ENCODE peak calls at places on chromosomes 3 and 15, in four cellular contexts. C is GM13976; M is CD8-positive, alpha-beta memory T cell; K is caudate nucleus. X is an unnamed sample.

GRCh38 chr3:146165844-146166243 is 4.9 kb upstream of the PLOD2 start:
- DNase-seq in C (no peak), M (no peak), K (no peak), X (no peak)

GRCh38 chr3:61617041-61617440 is 55.7 kb downstream of the PTPRG start:
- DNase-seq in C (no peak), M (no peak), K (no peak), X (no peak)

GRCh38 chr15:40932146-40932545 is 3.0 kb downstream of the DLL4 start:
- DNase-seq in C (no peak), M (no peak), K (no peak), X (no peak)

GRCh38 chr3:14110699-14111098 is 14.0 kb downstream of the CHCHD4 start:
- DNase-seq in C (no peak), M (no peak), K (no peak), X (no peak)

GRCh38 chr15:52557242-52557641 is 11.6 kb downstream of the ARPP19 start:
- DNase-seq in C (no peak), M (no peak), K (no peak), X (no peak)

GRCh38 chr3:136249593-136250225 is 431 bp upstream of the PCCB start:
- DNase-seq in C (no peak), M (no peak), K (no peak), X (no peak)

GRCh38 chr15:48928877-48929538 is 34.7 kb downstream of the SHC4 start:
- DNase-seq in C (no peak), M (no peak), K (no peak), X (no peak)

GRCh38 chr15:54519577-54519976 is 541.3 kb downstream of the UNC13C start:
- DNase-seq in C (no peak), M (no peak), K (no peak), X (no peak)

GRCh38 chr3:125651246-125651645 is 55.9 kb upstream of the OSBPL11 start:
- DNase-seq in C (no peak), M (no peak), K (no peak), X (no peak)

GRCh38 chr3:133037440-133037839 is 751 bp upstream of the TMEM108 start:
- DNase-seq in C (no peak), M (no peak), K (no peak), X (no peak)

GRCh38 chr3:79203144-79203519 is 564.7 kb downstream of the ROBO1 start:
- DNase-seq in C (no peak), M (no peak), K (no peak), X (no peak)

GRCh38 chr15:28019594-28020320 is 79.4 kb downstream of the OCA2 start:
- DNase-seq in C (no peak), M (no peak), K (no peak), X (no peak)

GRCh38 chr3:122974764-122975162 is 52.8 kb downstream of the SEMA5B start:
- DNase-seq in C (no peak), M (no peak), K (no peak), X (no peak)

GRCh38 chr3:65173841-65174240 is 486.0 kb upstream of the ADAMTS9 start:
- DNase-seq in C (no peak), M (no peak), K (no peak), X (no peak)

GRCh38 chr15:44727462-44728231 is 8.7 kb upstream of the TRIM69 start:
- DNase-seq in C (no peak), M (no peak), K (no peak), X (no peak)

GRCh38 chr3:115706311-115706829 is 83.1 kb downstream of the GAP43 start:
- DNase-seq in C (no peak), M (no peak), K (no peak), X (no peak)

GRCh38 chr3:168984872-168985271 is 678.6 kb downstream of the MECOM start:
- DNase-seq in C (no peak), M (no peak), K (no peak), X (no peak)